ENCODE peak calls at places on chromosomes 13 and 19, in four cellular contexts. W is K562, U is GM12878, J is HL-60. S is an unnamed sample.

GRCh38 chr13:33015791-33016323 is 366 bp upstream of the KL start:
- DNase-seq in U (no peak), W (no peak), J (no peak), S (no peak)

GRCh38 chr19:51549533-51550324 is 18.3 kb upstream of the SIGLEC6 start:
- DNase-seq in W (peak; percentile 73), J (no peak), U (no peak), S (no peak)

GRCh38 chr19:2035590-2035991 is 15.5 kb downstream of the MKNK2 start:
- DNase-seq in J (no peak), W (no peak), U (no peak), S (no peak)

GRCh38 chr19:39133431-39134270 is 8.1 kb downstream of the PAK4 start:
- DNase-seq in U (no peak), J (no peak), W (peak; percentile 48), S (no peak)

GRCh38 chr19:17965370-17966114 is 1.4 kb upstream of the KCNN1 start:
- DNase-seq in J (no peak), U (no peak), W (no peak), S (no peak)

GRCh38 chr13:69704311-69704710 is 403.3 kb upstream of the ATXN8OS start:
- DNase-seq in U (no peak), W (no peak), J (no peak), S (no peak)

GRCh38 chr19:29303707-29304090 is 90.7 kb upstream of the UQCRFS1 start:
- DNase-seq in J (no peak), U (no peak), W (no peak), S (no peak)

GRCh38 chr13:48233097-48233885 is at the start of gene ITM2B:
- DNase-seq in J (peak; percentile 72), W (peak; percentile 83), U (no peak), S (peak; percentile 43)

GRCh38 chr13:72500851-72501250 is 226.6 kb downstream of the MZT1 start:
- DNase-seq in U (no peak), J (no peak), W (no peak), S (no peak)

GRCh38 chr13:72808917-72809500 is 27.1 kb downstream of the PIBF1 start:
- DNase-seq in U (no peak), W (no peak), J (no peak), S (no peak)

GRCh38 chr19:51224163-51224641 is 678 bp upstream of the CD33 start:
- DNase-seq in J (no peak), U (no peak), W (peak; percentile 42), S (no peak)

GRCh38 chr13:99258210-99258860 is at the start of gene GPR18:
- DNase-seq in W (no peak), U (peak; percentile 67), J (no peak), S (no peak)

GRCh38 chr13:39047560-39047959 is 9.3 kb downstream of the NHLRC3 start:
- DNase-seq in W (no peak), J (no peak), U (no peak), S (no peak)

GRCh38 chr19:51440846-51441409 is 17.3 kb downstream of the SIGLEC8 start:
- DNase-seq in W (peak; percentile 70), J (peak; percentile 28), U (no peak), S (no peak)

GRCh38 chr13:112066624-112067004 is 335 bp upstream of the SOX1 start:
- DNase-seq in U (no peak), J (no peak), W (no peak), S (no peak)

GRCh38 chr13:24511019-24511823 is 1.4 kb downstream of the PARP4 start:
- DNase-seq in U (peak; percentile 63), J (peak; percentile 88), W (peak; percentile 30), S (peak; percentile 32)

GRCh38 chr13:77056886-77057285 is 29.9 kb upstream of the FBXL3 start:
- DNase-seq in U (no peak), J (no peak), W (no peak), S (no peak)

GRCh38 chr13:39394811-39395685 is 207.9 kb downstream of the LHFPL6 start:
- DNase-seq in J (no peak), U (no peak), W (no peak), S (no peak)

GRCh38 chr19:53865918-53866696 is 1.6 kb upstream of the MYADM start:
- DNase-seq in W (peak; percentile 42), U (no peak), J (peak; percentile 34), S (no peak)

GRCh38 chr19:35871611-35872010 is 3.2 kb downstream of the APLP1 start:
- DNase-seq in W (no peak), U (no peak), J (no peak), S (no peak)

GRCh38 chr19:35870798-35871197 is 2.4 kb downstream of the APLP1 start:
- DNase-seq in U (no peak), W (no peak), J (no peak), S (no peak)

GRCh38 chr19:35868823-35869326 is 501 bp downstream of the APLP1 start:
- DNase-seq in U (no peak), W (no peak), J (no peak), S (no peak)

GRCh38 chr19:35869327-35870123 is 1.2 kb downstream of the APLP1 start:
- DNase-seq in J (peak; percentile 68), W (peak; percentile 89), U (no peak), S (peak; percentile 87)

GRCh38 chr19:35868172-35868822 is at the start of gene APLP1:
- DNase-seq in U (no peak), W (peak; percentile 76), J (peak; percentile 29), S (no peak)
- TF ChIP-seq SPI1 in U (no peak), W (no peak), J (no peak), S (no peak)

GRCh38 chr13:110465696-110466095 is 95.8 kb downstream of the RAB20 start:
- DNase-seq in J (no peak), W (no peak), U (no peak), S (no peak)
- TF ChIP-seq SPI1 in J (no peak), W (no peak), U (no peak), S (no peak)

DNA sequence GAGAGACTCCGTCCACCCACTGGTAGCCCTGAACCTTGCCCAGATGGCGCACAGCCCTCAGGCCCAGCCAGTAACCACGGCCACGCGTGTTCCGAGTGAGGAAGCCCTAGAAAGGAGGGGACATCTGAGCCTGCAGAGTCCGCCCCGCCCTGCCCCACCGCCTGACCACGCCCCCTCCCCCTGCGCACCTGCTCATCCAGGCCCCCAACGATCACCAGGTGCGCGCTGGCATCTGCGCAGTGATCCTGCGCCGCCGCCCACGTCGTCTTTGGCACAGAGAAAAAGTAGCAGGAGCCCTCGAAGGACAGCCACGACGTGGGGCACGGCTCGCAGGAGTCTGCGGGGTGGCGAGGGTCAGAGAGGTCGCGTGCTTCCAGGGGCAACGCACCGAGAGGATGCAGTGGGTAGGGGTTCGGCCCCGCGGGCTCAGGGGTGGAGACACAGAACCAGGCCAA is 2.1 kb downstream of the CLEC4G start:
- DNase-seq in J (no peak), U (no peak), W (no peak), S (no peak)
- TF ChIP-seq SPI1 in J (no peak), U (no peak), W (no peak), S (no peak)

DNA sequence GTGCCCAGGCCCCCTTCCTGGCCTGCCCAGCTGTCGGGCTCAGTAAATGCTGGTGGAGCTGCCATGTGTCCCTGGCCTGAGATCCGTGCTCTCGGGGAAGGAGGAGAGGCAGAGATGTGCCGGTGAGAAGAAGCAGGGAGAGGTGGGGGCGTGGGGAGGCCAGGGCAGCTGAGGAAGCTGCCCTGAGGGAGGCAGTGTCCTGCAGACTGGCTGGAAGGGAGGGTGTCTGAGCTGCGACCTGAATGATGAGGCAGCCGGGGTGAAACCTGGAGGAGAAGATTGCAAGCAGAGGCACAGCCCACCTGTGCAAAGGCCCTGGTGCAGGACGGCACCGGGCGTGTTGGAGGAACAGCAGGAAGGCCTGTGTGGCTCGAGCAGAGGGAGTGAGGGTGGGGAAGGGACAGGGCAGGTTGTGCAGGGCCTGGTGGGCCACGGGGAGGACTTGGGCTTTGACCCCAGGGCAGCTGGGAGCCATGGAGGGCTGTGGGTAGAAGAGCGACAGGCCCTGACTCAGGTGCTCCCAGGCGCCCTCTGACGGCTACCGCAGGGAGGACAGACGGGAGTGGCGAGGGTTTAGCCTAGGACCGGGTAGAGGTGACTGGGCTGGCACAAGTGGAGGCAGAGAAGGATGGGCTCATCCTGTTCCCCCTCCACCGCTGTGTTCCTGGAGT is 14.0 kb upstream of the CELF5 start:
- DNase-seq in U (no peak), J (peak; percentile 65), W (peak; percentile 69), S (peak; percentile 92)
- TF ChIP-seq SPI1 in U (no peak), J (no peak), W (no peak), S (no peak)

S was measured in GM12891.